ENCODE peak calls at places on chromosomes 11 and 22, in five cellular contexts. One of them, this sample, is unnamed.

GRCh38 chr11:126586303-126586627 is 230.8 kb downstream of the ST3GAL4 start:
- DNase-seq in hepatocyte: no peak
- DNase-seq in fibroblast of lung: no peak
- DNase-seq in mesendoderm: no peak
- DNase-seq in testis: no peak
- DNase-seq in this sample: no peak

GRCh38 chr11:70111269-70112016 is 33.3 kb downstream of the ANO1 start:
- DNase-seq in fibroblast of lung: peak; percentile 35
- DNase-seq in testis: no peak
- DNase-seq in mesendoderm: peak; percentile 81
- DNase-seq in hepatocyte: peak; percentile 44
- DNase-seq in this sample: peak; percentile 5

GRCh38 chr22:45200862-45201511 is 37.3 kb downstream of the NUP50 start:
- DNase-seq in mesendoderm: peak; percentile 66
- DNase-seq in testis: no peak
- DNase-seq in fibroblast of lung: peak; percentile 78
- DNase-seq in hepatocyte: no peak
- DNase-seq in this sample: peak; percentile 50

GRCh38 chr11:18299724-18300123 is 22.2 kb downstream of the HPS5 start:
- DNase-seq in fibroblast of lung: no peak
- DNase-seq in mesendoderm: no peak
- DNase-seq in testis: no peak
- DNase-seq in hepatocyte: no peak
- DNase-seq in this sample: no peak

GRCh38 chr22:37904572-37905533 is 1.2 kb upstream of the MICALL1 start:
- DNase-seq in fibroblast of lung: peak; percentile 99
- DNase-seq in hepatocyte: peak; percentile 84
- DNase-seq in testis: no peak
- DNase-seq in mesendoderm: peak; percentile 97
- DNase-seq in this sample: peak; percentile 99

GRCh38 chr22:31192513-31192912 is 19.6 kb upstream of the LIMK2 start:
- DNase-seq in fibroblast of lung: peak; percentile 62
- DNase-seq in mesendoderm: peak; percentile 87
- DNase-seq in hepatocyte: no peak
- DNase-seq in testis: no peak
- DNase-seq in this sample: peak; percentile 72

GRCh38 chr22:45268958-45269844 is 15.5 kb upstream of the UPK3A start:
- DNase-seq in mesendoderm: peak; percentile 84
- DNase-seq in fibroblast of lung: peak; percentile 72
- DNase-seq in hepatocyte: peak; percentile 95
- DNase-seq in testis: peak; percentile 90
- DNase-seq in this sample: peak; percentile 17

GRCh38 chr22:38828191-38828590 is 15.6 kb downstream of the NPTXR start:
- DNase-seq in mesendoderm: no peak
- DNase-seq in fibroblast of lung: no peak
- DNase-seq in hepatocyte: no peak
- DNase-seq in testis: no peak
- DNase-seq in this sample: no peak

GRCh38 chr11:107496011-107496410 is 38.4 kb upstream of the CWF19L2 start:
- DNase-seq in fibroblast of lung: peak; percentile 58
- DNase-seq in hepatocyte: no peak
- DNase-seq in mesendoderm: no peak
- DNase-seq in testis: no peak
- DNase-seq in this sample: peak; percentile 22

GRCh38 chr11:41486436-41486835 is 27.0 kb upstream of the LRRC4C start:
- DNase-seq in mesendoderm: no peak
- DNase-seq in testis: no peak
- DNase-seq in hepatocyte: no peak
- DNase-seq in fibroblast of lung: no peak
- DNase-seq in this sample: peak; percentile 25

GRCh38 chr22:25453557-25453956 is 110.9 kb upstream of the GRK3 start:
- DNase-seq in fibroblast of lung: no peak
- DNase-seq in mesendoderm: no peak
- DNase-seq in testis: peak; percentile 53
- DNase-seq in hepatocyte: no peak
- DNase-seq in this sample: no peak

GRCh38 chr22:46087816-46088277 is 62.5 kb upstream of the PPARA start:
- DNase-seq in testis: peak; percentile 90
- DNase-seq in mesendoderm: peak; percentile 11
- DNase-seq in hepatocyte: peak; percentile 80
- DNase-seq in fibroblast of lung: peak; percentile 95
- DNase-seq in this sample: no peak

GRCh38 chr11:104997288-104997687 is 25.7 kb downstream of the CASP5 start:
- DNase-seq in hepatocyte: peak; percentile 18
- DNase-seq in mesendoderm: no peak
- DNase-seq in fibroblast of lung: peak; percentile 46
- DNase-seq in testis: no peak
- DNase-seq in this sample: peak; percentile 4

GRCh38 chr11:109426442-109426841 is 4.5 kb downstream of the C11orf87 start:
- DNase-seq in mesendoderm: no peak
- DNase-seq in fibroblast of lung: no peak
- DNase-seq in hepatocyte: no peak
- DNase-seq in testis: no peak
- DNase-seq in this sample: peak; percentile 63

GRCh38 chr11:6333112-6333511 is 12.8 kb upstream of the CAVIN3 start:
- DNase-seq in testis: no peak
- DNase-seq in hepatocyte: no peak
- DNase-seq in mesendoderm: no peak
- DNase-seq in fibroblast of lung: peak; percentile 73
- DNase-seq in this sample: no peak

GRCh38 chr11:8794126-8794525 is 111.5 kb downstream of the RPL27A start:
- DNase-seq in testis: no peak
- DNase-seq in hepatocyte: no peak
- DNase-seq in mesendoderm: no peak
- DNase-seq in fibroblast of lung: no peak
- DNase-seq in this sample: no peak

GRCh38 chr22:46833228-46833627 is 70.8 kb downstream of the TBC1D22A start:
- DNase-seq in fibroblast of lung: no peak
- DNase-seq in mesendoderm: peak; percentile 90
- DNase-seq in testis: no peak
- DNase-seq in hepatocyte: peak; percentile 47
- DNase-seq in this sample: peak; percentile 29

GRCh38 chr22:41906822-41907221 is 8.1 kb downstream of the SHISA8 start:
- DNase-seq in hepatocyte: no peak
- DNase-seq in mesendoderm: no peak
- DNase-seq in testis: no peak
- DNase-seq in fibroblast of lung: no peak
- DNase-seq in this sample: no peak

GRCh38 chr11:61927501-61927900 is 10.1 kb upstream of the RAB3IL1 start:
- DNase-seq in mesendoderm: no peak
- DNase-seq in hepatocyte: no peak
- DNase-seq in fibroblast of lung: no peak
- DNase-seq in testis: no peak
- DNase-seq in this sample: no peak

DNA sequence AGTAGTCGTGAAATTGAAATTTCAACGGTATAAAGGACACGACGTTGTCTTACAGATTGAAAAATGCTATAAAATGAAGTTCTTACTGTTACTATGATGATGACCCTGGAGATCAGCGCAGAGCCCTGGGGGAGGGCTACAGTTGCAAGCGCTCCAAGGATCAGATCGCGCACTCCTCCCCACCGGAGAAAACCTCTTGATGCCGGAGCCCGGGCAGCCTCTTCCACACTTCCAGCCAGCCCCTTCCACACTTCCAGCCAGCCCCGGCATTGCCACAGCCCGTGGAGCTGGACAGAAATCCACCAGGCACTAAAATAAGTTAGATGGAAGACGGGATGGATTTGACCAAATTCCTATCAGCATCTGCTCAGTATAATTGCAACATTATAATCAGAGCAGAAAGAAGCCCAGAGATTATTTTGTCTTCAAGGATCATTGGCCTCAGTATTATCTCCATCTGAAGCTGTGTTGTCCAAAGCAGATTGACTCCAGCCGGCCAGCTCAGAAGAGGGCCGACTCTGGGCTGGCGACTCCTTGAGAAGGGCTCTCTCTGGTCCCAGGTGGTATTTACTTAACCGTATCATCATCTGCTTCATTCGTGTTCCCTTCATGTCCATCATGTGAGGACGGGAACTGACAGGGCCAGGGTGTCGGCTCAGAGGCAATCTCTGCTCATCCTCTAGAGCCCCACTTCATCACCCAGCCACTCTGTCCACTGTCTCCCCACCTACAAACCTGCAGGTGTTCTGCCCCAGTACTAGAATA is 777 bp upstream of the MICAL3 start:
- DNase-seq in mesendoderm: no peak
- DNase-seq in fibroblast of lung: no peak
- DNase-seq in hepatocyte: no peak
- DNase-seq in testis: peak; percentile 34
- DNase-seq in this sample: no peak
- H3K4me3 ChIP-seq in mesendoderm: no peak overlapping the region
- H3K4me3 ChIP-seq in fibroblast of lung: peak overlapping the region; percentile 51
- H3K4me3 ChIP-seq in hepatocyte: peak overlapping the region; percentile 23
- H3K4me3 ChIP-seq in testis: peak overlapping the region; percentile 54
- H3K4me3 ChIP-seq in this sample: no peak overlapping the region

GRCh38 chr11:697028-697491 is 1.4 kb downstream of the TMEM80 start:
- DNase-seq in hepatocyte: peak; percentile 36
- DNase-seq in testis: no peak
- DNase-seq in mesendoderm: no peak
- DNase-seq in fibroblast of lung: peak; percentile 83
- DNase-seq in this sample: peak; percentile 92

GRCh38 chr11:693887-694562 is 997 bp downstream of the DEAF1 start:
- DNase-seq in testis: no peak
- DNase-seq in mesendoderm: no peak
- DNase-seq in hepatocyte: no peak
- DNase-seq in fibroblast of lung: no peak
- DNase-seq in this sample: no peak

GRCh38 chr11:694563-695331 is at the start of gene DEAF1:
- DNase-seq in mesendoderm: peak; percentile 98
- DNase-seq in testis: peak; percentile 98
- DNase-seq in hepatocyte: peak; percentile 99
- DNase-seq in fibroblast of lung: peak; percentile 97
- DNase-seq in this sample: peak; percentile 82

GRCh38 chr11:695332-695605 is 247 bp upstream of the DEAF1 start:
- DNase-seq in hepatocyte: no peak
- DNase-seq in fibroblast of lung: no peak
- DNase-seq in mesendoderm: no peak
- DNase-seq in testis: no peak
- DNase-seq in this sample: no peak

DNA sequence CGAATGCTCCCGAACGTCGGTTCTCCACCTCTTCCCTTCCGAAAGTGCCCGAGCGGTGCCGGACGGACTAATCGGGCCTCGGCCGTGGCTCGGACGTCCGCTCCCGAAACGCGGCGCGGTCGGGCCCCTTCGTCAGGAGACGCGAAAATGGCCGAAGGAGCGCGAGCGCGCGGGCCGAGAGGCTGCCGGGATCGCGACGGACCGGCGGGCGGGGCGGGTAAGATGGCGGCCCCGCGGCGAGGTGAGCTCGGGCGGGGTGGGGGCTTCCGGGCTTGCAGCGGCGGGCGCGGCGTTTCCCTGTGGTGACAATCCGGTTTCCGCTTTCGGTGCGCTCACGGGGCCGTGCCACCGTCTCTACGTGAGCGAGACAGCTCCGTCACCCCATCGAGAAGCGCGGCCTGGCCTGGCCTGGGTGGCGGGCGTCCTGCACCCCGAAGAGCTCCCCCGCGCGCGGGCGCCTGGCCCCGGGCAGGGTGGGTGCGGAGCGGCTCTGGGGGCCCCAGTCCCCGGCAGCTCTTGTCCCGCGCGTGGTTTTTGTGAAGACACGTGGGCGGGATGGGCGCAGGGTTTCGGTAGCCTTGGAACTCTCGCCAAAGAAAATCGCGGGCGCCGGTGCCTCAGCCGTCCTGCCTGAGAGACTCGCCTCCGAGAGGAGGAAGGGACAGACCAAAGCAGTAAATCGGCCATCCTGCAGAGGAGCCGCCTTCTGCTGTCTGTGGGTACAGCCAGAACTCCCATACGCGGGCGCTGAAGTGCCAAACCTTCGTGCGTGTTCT is at the start of gene TMEM80:
- DNase-seq in hepatocyte: peak; percentile 99
- DNase-seq in fibroblast of lung: peak; percentile 98
- DNase-seq in mesendoderm: peak; percentile 99
- DNase-seq in testis: peak; percentile 99
- DNase-seq in this sample: peak; percentile 84
- H3K4me3 ChIP-seq in hepatocyte: peak within 1 kb of the TSS; percentile 53
- H3K4me3 ChIP-seq in fibroblast of lung: peak within 1 kb of the TSS; percentile 77
- H3K4me3 ChIP-seq in mesendoderm: peak within 1 kb of the TSS; percentile 74
- H3K4me3 ChIP-seq in testis: peak within 1 kb of the TSS; percentile 98
- H3K4me3 ChIP-seq in this sample: peak within 1 kb of the TSS; percentile 80

GRCh38 chr11:47188262-47188661 is 2.0 kb upstream of the PACSIN3 start:
- DNase-seq in hepatocyte: no peak
- DNase-seq in mesendoderm: no peak
- DNase-seq in testis: no peak
- DNase-seq in fibroblast of lung: peak; percentile 6
- DNase-seq in this sample: no peak

GRCh38 chr11:47186076-47186936 is at the start of gene PACSIN3:
- DNase-seq in testis: no peak
- DNase-seq in mesendoderm: peak; percentile 73
- DNase-seq in hepatocyte: peak; percentile 82
- DNase-seq in fibroblast of lung: peak; percentile 28
- DNase-seq in this sample: no peak

GRCh38 chr11:47186937-47187681 is 875 bp upstream of the PACSIN3 start:
- DNase-seq in testis: peak; percentile 58
- DNase-seq in mesendoderm: peak; percentile 78
- DNase-seq in fibroblast of lung: peak; percentile 49
- DNase-seq in hepatocyte: peak; percentile 75
- DNase-seq in this sample: peak; percentile 45

GRCh38 chr11:47189100-47189834 is 3.0 kb upstream of the PACSIN3 start:
- DNase-seq in testis: no peak
- DNase-seq in mesendoderm: no peak
- DNase-seq in fibroblast of lung: peak; percentile 54
- DNase-seq in hepatocyte: peak; percentile 87
- DNase-seq in this sample: peak; percentile 94

DNA sequence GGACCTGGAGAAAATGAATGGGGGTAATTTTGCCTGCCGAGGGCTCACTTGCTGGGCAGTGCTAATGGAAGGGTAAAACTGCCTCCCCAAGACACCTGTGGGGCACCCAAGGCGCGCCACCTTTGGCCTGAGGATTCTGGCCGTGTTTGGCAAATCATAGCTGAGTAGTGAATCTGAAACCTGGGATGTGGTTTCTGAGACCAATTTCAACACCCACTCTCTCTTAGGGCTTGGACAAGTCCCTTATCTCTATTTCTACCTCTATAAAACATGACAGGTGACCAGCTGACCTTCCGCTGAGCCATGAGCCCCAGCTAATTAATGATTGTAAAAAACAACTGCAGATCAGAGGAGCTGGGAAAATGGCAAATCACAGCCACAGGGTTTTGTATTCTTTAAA is 1.5 kb upstream of the PACSIN3 start:
- DNase-seq in testis: no peak
- DNase-seq in hepatocyte: peak; percentile 51
- DNase-seq in mesendoderm: no peak
- DNase-seq in fibroblast of lung: no peak
- DNase-seq in this sample: no peak
- H3K4me3 ChIP-seq in testis: peak overlapping the region; percentile 67
- H3K4me3 ChIP-seq in hepatocyte: peak overlapping the region; percentile 28
- H3K4me3 ChIP-seq in mesendoderm: no peak overlapping the region
- H3K4me3 ChIP-seq in fibroblast of lung: peak overlapping the region; percentile 51
- H3K4me3 ChIP-seq in this sample: peak overlapping the region; percentile 63

DNA sequence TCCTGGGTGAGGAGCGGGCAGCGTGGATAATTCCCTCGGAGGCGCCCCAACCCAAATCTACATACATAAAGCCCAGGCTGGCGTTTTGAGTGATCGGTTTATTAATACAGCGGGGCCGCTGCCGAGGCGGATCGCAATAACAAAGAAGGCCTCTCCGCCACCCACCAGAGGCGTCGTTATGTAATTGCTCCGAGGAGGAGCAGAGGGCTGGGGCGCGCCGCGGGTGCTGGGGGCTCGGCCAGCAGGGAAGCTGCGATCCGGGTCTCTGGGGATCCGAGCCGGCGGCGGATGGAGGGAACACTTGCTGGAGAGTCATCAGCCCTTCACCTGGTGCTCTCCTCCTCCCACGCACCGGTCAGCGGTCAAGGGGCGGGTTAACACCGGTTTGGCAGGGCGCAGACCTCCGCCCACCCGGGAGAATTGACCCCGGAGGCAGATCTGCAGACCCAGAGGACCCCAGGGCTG is 6.4 kb upstream of the TP53I11 start:
- DNase-seq in hepatocyte: peak; percentile 55
- DNase-seq in fibroblast of lung: no peak
- DNase-seq in mesendoderm: no peak
- DNase-seq in testis: peak; percentile 31
- DNase-seq in this sample: no peak
- H3K4me3 ChIP-seq in hepatocyte: no peak overlapping the region
- H3K4me3 ChIP-seq in fibroblast of lung: no peak overlapping the region
- H3K4me3 ChIP-seq in mesendoderm: no peak overlapping the region
- H3K4me3 ChIP-seq in testis: no peak overlapping the region
- H3K4me3 ChIP-seq in this sample: no peak overlapping the region